ENCODE peak calls at places on chromosomes 11 and 22, in four cellular contexts. U is body of pancreas, B is stomach, Z is breast epithelium. P is an unnamed sample.

GRCh38 chr11:45832835-45833446 is 14.3 kb upstream of the CRY2 start:
- DNase-seq in U (no peak), B (no peak), Z (no peak), P (no peak)

GRCh38 chr22:37638351-37639069 is 959 bp upstream of the SH3BP1 start:
- DNase-seq in U (no peak), B (peak), Z (no peak), P (no peak)

GRCh38 chr22:42994917-42995562 is 19.9 kb downstream of the PACSIN2 start:
- DNase-seq in U (peak), B (peak), Z (peak), P (no peak)

GRCh38 chr22:20725987-20726558 is 47.8 kb upstream of the SERPIND1 start:
- DNase-seq in U (no peak), B (no peak), Z (no peak), P (no peak)

GRCh38 chr11:100808904-100809491 is 121.9 kb downstream of the ARHGAP42 start:
- DNase-seq in U (no peak), B (no peak), Z (no peak), P (no peak)

GRCh38 chr11:76074178-76075112 is 131.9 kb downstream of the WNT11 start:
- DNase-seq in U (no peak), B (no peak), Z (no peak), P (no peak)

GRCh38 chr11:121833970-121834369 is 282.0 kb downstream of the BLID start:
- DNase-seq in U (no peak), B (no peak), Z (no peak), P (no peak)

GRCh38 chr22:23751441-23751996 is 607 bp upstream of the ZNF70 start:
- DNase-seq in U (no peak), B (no peak), Z (no peak), P (no peak)

GRCh38 chr11:123301696-123302400 is 106.8 kb upstream of the CLMP start:
- DNase-seq in U (peak), B (peak), Z (no peak), P (peak)

GRCh38 chr22:48486163-48486957 is 1341.3 kb downstream of the BRD1 start:
- DNase-seq in U (no peak), B (no peak), Z (no peak), P (no peak)

GRCh38 chr11:115444542-115444941 is 59.7 kb downstream of the CADM1 start:
- DNase-seq in U (no peak), B (no peak), Z (no peak), P (no peak)

GRCh38 chr22:27794244-27794643 is 7.3 kb downstream of the MN1 start:
- DNase-seq in U (no peak), B (no peak), Z (no peak), P (no peak)

GRCh38 chr22:31612891-31613285 is 49.1 kb downstream of the PISD start:
- DNase-seq in U (no peak), B (no peak), Z (no peak), P (no peak)

GRCh38 chr22:44096736-44097135 is 72.6 kb downstream of the PARVB start:
- DNase-seq in U (no peak), B (no peak), Z (no peak), P (no peak)

GRCh38 chr11:20762112-20762511 is 92.7 kb downstream of the NELL1 start:
- DNase-seq in U (no peak), B (no peak), Z (no peak), P (no peak)

GRCh38 chr22:23237201-23237798 is 57.0 kb downstream of the BCR start:
- DNase-seq in U (peak), B (peak), Z (no peak), P (no peak)

GRCh38 chr11:5242933-5243844 is 6.5 kb downstream of the HBG1 start:
- DNase-seq in U (no peak), B (no peak), Z (no peak), P (no peak)

GRCh38 chr22:35219012-35219411 is 38.3 kb upstream of the HMGXB4 start:
- DNase-seq in U (no peak), B (no peak), Z (no peak), P (no peak)

GRCh38 chr11:12173111-12173510 is 62.7 kb downstream of the MICAL2 start:
- DNase-seq in U (no peak), B (no peak), Z (no peak), P (no peak)

GRCh38 chr22:31144223-31144622 is 3.9 kb upstream of the PLA2G3 start:
- DNase-seq in U (no peak), B (no peak), Z (no peak), P (no peak)

GRCh38 chr11:126257764-126258163 is 10.9 kb downstream of the SRPRA start:
- DNase-seq in U (no peak), B (no peak), Z (no peak), P (no peak)

GRCh38 chr11:131868769-131869482 is 498.5 kb downstream of the NTM start:
- DNase-seq in U (no peak), B (no peak), Z (no peak), P (no peak)

GRCh38 chr11:63868399-63869064 is 29.6 kb downstream of the MARK2 start:
- DNase-seq in U (no peak), B (no peak), Z (no peak), P (peak)

GRCh38 chr11:78715639-78716311 is 141.1 kb upstream of the NARS2 start:
- DNase-seq in U (peak), B (peak), Z (no peak), P (peak)

GRCh38 chr11:46270707-46271106 is 6.8 kb upstream of the CREB3L1 start:
- DNase-seq in U (no peak), B (no peak), Z (no peak), P (no peak)

GRCh38 chr11:854601-855342 is 12.1 kb downstream of the TSPAN4 start:
- DNase-seq in U (no peak), B (no peak), Z (no peak), P (no peak)

GRCh38 chr11:94171693-94172440 is 43.2 kb downstream of the PANX1 start:
- DNase-seq in U (peak), B (peak), Z (no peak), P (peak)

GRCh38 chr11:78253797-78254196 is 65.1 kb downstream of the USP35 start:
- DNase-seq in U (no peak), B (no peak), Z (no peak), P (no peak)

GRCh38 chr11:63937713-63938480 is 905 bp upstream of the NAA40 start:
- DNase-seq in U (peak), B (no peak), Z (no peak), P (no peak)

GRCh38 chr11:119332111-119332765 is 2.1 kb upstream of the RNF26 start:
- DNase-seq in U (no peak), B (no peak), Z (no peak), P (no peak)

GRCh38 chr22:24945430-24945829 is 1.1 kb downstream of the LHFPL7 start:
- DNase-seq in U (no peak), B (no peak), Z (no peak), P (no peak)

GRCh38 chr22:28141614-28142013 is 222.6 kb upstream of the PITPNB start:
- DNase-seq in U (no peak), B (no peak), Z (no peak), P (no peak)

GRCh38 chr11:65927904-65928397 is 8.7 kb downstream of the DRAP1 start:
- DNase-seq in U (no peak), B (peak), Z (no peak), P (no peak)

GRCh38 chr11:11584446-11584810 is 37.4 kb downstream of the GALNT18 start:
- DNase-seq in U (no peak), B (no peak), Z (no peak), P (no peak)

GRCh38 chr22:36546092-36546804 is 17.3 kb upstream of the EIF3D start:
- DNase-seq in U (peak), B (no peak), Z (no peak), P (peak)

GRCh38 chr11:43311791-43312607 is at the start of gene API5:
- DNase-seq in U (peak), B (peak), Z (peak), P (peak)
- TF ChIP-seq CTCF in U (peak), B (peak), Z (peak), P (peak)

GRCh38 chr22:41966607-41967240 is 2.5 kb upstream of the SEPTIN3 start:
- DNase-seq in U (no peak), B (peak), Z (no peak), P (peak)
- TF ChIP-seq CTCF in U (peak), B (peak), Z (peak), P (no peak)

GRCh38 chr11:107769189-107769588 is 57.3 kb upstream of the SLN start:
- DNase-seq in U (no peak), B (no peak), Z (no peak), P (no peak)
- TF ChIP-seq CTCF in U (no peak), B (no peak), Z (no peak), P (no peak)

GRCh38 chr11:55726715-55727324 is 46.4 kb upstream of the OR5D13 start:
- DNase-seq in U (no peak), B (no peak), Z (no peak), P (no peak)
- TF ChIP-seq CTCF in U (no peak), B (no peak), Z (no peak), P (peak)

GRCh38 chr11:117961896-117962295 is 24.3 kb upstream of the IL10RA start:
- DNase-seq in U (no peak), B (no peak), Z (no peak), P (no peak)
- TF ChIP-seq CTCF in U (no peak), B (no peak), Z (no peak), P (no peak)

GRCh38 chr11:86535773-86536172 is 136.6 kb downstream of the ME3 start:
- DNase-seq in U (no peak), B (no peak), Z (no peak), P (no peak)

GRCh38 chr11:86538223-86538548 is 134.2 kb downstream of the ME3 start:
- DNase-seq in U (no peak), B (no peak), Z (no peak), P (no peak)

DNA sequence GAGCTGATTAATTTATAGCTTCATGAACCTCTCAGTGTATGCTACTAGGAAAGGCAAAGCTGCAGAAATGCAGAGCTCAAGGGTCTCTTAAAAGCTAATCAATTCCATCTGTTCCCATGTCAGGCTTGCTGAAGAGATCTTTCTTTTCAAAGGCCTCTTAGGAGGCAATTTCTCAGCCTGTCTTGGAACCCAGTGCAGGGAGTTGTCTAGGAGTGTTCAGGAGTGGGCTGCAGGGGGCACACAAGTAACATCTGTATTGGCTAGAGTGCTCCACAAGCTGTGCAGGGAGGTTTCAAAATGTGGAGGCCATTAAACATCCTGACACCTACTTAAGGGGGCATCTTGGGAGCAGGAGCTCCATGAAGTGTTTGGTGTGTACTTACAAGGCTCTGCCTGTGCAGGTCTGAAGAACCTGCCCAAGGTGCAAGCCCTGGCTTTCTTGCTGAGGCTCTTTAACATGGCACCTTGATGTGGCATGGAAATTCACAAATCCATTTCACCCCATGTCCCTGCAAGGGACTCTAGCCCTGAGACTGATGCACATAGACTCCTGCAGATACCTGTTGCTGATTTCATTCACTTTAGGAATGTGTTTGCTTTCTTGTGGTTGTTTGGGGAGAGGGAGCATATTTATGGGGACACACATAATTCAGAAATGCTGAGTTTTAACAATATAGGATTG is 134.7 kb downstream of the ME3 start:
- DNase-seq in U (no peak), B (no peak), Z (no peak), P (peak)
- TF ChIP-seq CTCF in U (no peak), B (no peak), Z (no peak), P (no peak)

GRCh38 chr11:43505171-43505570 is 146.5 kb downstream of the TTC17 start:
- DNase-seq in U (no peak), B (no peak), Z (no peak), P (no peak)

GRCh38 chr11:43508511-43508918 is 149.8 kb downstream of the TTC17 start:
- DNase-seq in U (no peak), B (no peak), Z (no peak), P (no peak)

GRCh38 chr11:43507171-43507570 is 148.5 kb downstream of the TTC17 start:
- DNase-seq in U (no peak), B (no peak), Z (no peak), P (no peak)

GRCh38 chr11:43503417-43503816 is 144.7 kb downstream of the TTC17 start:
- DNase-seq in U (no peak), B (no peak), Z (no peak), P (no peak)

GRCh38 chr11:43504316-43504950 is 145.7 kb downstream of the TTC17 start:
- DNase-seq in U (peak), B (no peak), Z (no peak), P (peak)
- TF ChIP-seq CTCF in U (peak), B (no peak), Z (no peak), P (no peak)

DNA sequence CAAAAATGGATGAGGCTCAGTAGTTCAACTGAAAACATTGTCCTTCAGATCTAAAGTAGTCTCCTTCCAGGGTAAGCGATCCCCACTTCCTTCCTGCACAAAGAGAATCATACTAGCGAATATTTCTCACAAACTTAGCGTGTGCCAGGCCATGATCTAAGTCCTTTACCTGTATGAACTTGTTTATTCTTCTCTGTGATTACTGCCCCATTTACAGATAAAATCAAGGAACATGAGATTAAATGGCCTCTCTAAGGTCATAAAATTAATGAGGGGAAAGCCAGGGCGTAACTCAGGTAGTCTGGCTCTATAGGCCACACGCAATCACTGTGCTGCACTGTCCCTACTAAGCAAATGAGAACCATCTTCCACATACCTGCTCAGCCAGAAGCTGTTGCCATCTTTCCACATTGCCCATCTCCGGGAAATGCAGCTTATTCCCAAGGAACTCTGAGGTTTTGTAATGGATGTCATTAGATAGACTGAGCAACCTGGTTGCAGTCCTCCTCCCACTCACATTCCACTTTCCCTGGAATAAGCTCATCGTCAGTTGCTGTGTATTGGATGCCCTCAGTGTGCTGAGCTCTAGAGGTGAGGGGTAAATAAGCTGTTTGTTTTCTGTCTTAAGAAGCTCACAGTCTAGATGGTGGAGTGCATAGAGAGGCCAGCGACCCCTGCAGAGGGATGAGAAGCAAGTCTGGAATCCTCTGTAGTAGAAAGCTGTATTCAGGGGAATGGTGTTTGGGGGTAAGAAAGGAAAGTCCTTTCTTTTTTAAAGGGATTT is 146.3 kb downstream of the SNX19 start:
- DNase-seq in U (no peak), B (no peak), Z (no peak), P (no peak)
- TF ChIP-seq CTCF in U (no peak), B (no peak), Z (no peak), P (no peak)